ENCODE peak calls at places on chromosomes 7 and 10, in eight cellular contexts. One of them, this sample, is unnamed.

GRCh38 chr10:132446661-132447445 is 49.9 kb downstream of the PWWP2B start:
- DNase-seq in NCI-H187: no peak
- DNase-seq in fibroblast of lung: peak
- DNase-seq in RPMI7951: peak
- DNase-seq in CD4-positive, alpha-beta T cell: peak
- DNase-seq in left ventricle myocardium inferior: no peak
- DNase-seq in stimulated activated CD4-positive, alpha-beta T cell treated with anti-CD3 and anti-CD28 coated beads, Interleukin-2, amount 100 ng/mL, for 48 hours: peak
- DNase-seq in activated gamma-delta T cell treated with anti-CD3 and anti-CD28 coated beads, Interleukin-2, amount 50 U/mL, for 16 hours: peak
- DNase-seq in this sample: peak

GRCh38 chr7:23476286-23477169 is 6.2 kb upstream of the IGF2BP3 start:
- DNase-seq in left ventricle myocardium inferior: no peak
- DNase-seq in NCI-H187: no peak
- DNase-seq in RPMI7951: no peak
- DNase-seq in stimulated activated CD4-positive, alpha-beta T cell treated with anti-CD3 and anti-CD28 coated beads, Interleukin-2, amount 100 ng/mL, for 48 hours: no peak
- DNase-seq in CD4-positive, alpha-beta T cell: no peak
- DNase-seq in fibroblast of lung: no peak
- DNase-seq in activated gamma-delta T cell treated with anti-CD3 and anti-CD28 coated beads, Interleukin-2, amount 50 U/mL, for 16 hours: no peak
- DNase-seq in this sample: no peak

GRCh38 chr7:5283421-5284303 is 919 bp downstream of the SLC29A4 start:
- DNase-seq in CD4-positive, alpha-beta T cell: no peak
- DNase-seq in NCI-H187: no peak
- DNase-seq in left ventricle myocardium inferior: no peak
- DNase-seq in RPMI7951: peak
- DNase-seq in stimulated activated CD4-positive, alpha-beta T cell treated with anti-CD3 and anti-CD28 coated beads, Interleukin-2, amount 100 ng/mL, for 48 hours: no peak
- DNase-seq in activated gamma-delta T cell treated with anti-CD3 and anti-CD28 coated beads, Interleukin-2, amount 50 U/mL, for 16 hours: no peak
- DNase-seq in fibroblast of lung: no peak
- DNase-seq in this sample: no peak

GRCh38 chr10:91575044-91575610 is 57.7 kb downstream of the PPP1R3C start:
- DNase-seq in fibroblast of lung: peak
- DNase-seq in NCI-H187: no peak
- DNase-seq in CD4-positive, alpha-beta T cell: no peak
- DNase-seq in stimulated activated CD4-positive, alpha-beta T cell treated with anti-CD3 and anti-CD28 coated beads, Interleukin-2, amount 100 ng/mL, for 48 hours: no peak
- DNase-seq in left ventricle myocardium inferior: no peak
- DNase-seq in RPMI7951: peak
- DNase-seq in activated gamma-delta T cell treated with anti-CD3 and anti-CD28 coated beads, Interleukin-2, amount 50 U/mL, for 16 hours: no peak
- DNase-seq in this sample: no peak

GRCh38 chr7:106064329-106064728 is 47.8 kb downstream of the SYPL1 start:
- DNase-seq in left ventricle myocardium inferior: no peak
- DNase-seq in RPMI7951: no peak
- DNase-seq in fibroblast of lung: no peak
- DNase-seq in NCI-H187: peak
- DNase-seq in CD4-positive, alpha-beta T cell: no peak
- DNase-seq in stimulated activated CD4-positive, alpha-beta T cell treated with anti-CD3 and anti-CD28 coated beads, Interleukin-2, amount 100 ng/mL, for 48 hours: no peak
- DNase-seq in activated gamma-delta T cell treated with anti-CD3 and anti-CD28 coated beads, Interleukin-2, amount 50 U/mL, for 16 hours: no peak
- DNase-seq in this sample: no peak

GRCh38 chr7:51289608-51290370 is 26.8 kb downstream of the COBL start:
- DNase-seq in activated gamma-delta T cell treated with anti-CD3 and anti-CD28 coated beads, Interleukin-2, amount 50 U/mL, for 16 hours: no peak
- DNase-seq in CD4-positive, alpha-beta T cell: no peak
- DNase-seq in NCI-H187: peak
- DNase-seq in left ventricle myocardium inferior: no peak
- DNase-seq in fibroblast of lung: no peak
- DNase-seq in stimulated activated CD4-positive, alpha-beta T cell treated with anti-CD3 and anti-CD28 coated beads, Interleukin-2, amount 100 ng/mL, for 48 hours: no peak
- DNase-seq in RPMI7951: no peak
- DNase-seq in this sample: no peak

GRCh38 chr7:78164459-78164858 is 365.9 kb downstream of the PHTF2 start:
- DNase-seq in stimulated activated CD4-positive, alpha-beta T cell treated with anti-CD3 and anti-CD28 coated beads, Interleukin-2, amount 100 ng/mL, for 48 hours: no peak
- DNase-seq in left ventricle myocardium inferior: no peak
- DNase-seq in activated gamma-delta T cell treated with anti-CD3 and anti-CD28 coated beads, Interleukin-2, amount 50 U/mL, for 16 hours: no peak
- DNase-seq in RPMI7951: no peak
- DNase-seq in CD4-positive, alpha-beta T cell: no peak
- DNase-seq in fibroblast of lung: no peak
- DNase-seq in NCI-H187: no peak
- DNase-seq in this sample: no peak

GRCh38 chr7:32871624-32872371 is 19.8 kb downstream of the KBTBD2 start:
- DNase-seq in stimulated activated CD4-positive, alpha-beta T cell treated with anti-CD3 and anti-CD28 coated beads, Interleukin-2, amount 100 ng/mL, for 48 hours: no peak
- DNase-seq in CD4-positive, alpha-beta T cell: no peak
- DNase-seq in activated gamma-delta T cell treated with anti-CD3 and anti-CD28 coated beads, Interleukin-2, amount 50 U/mL, for 16 hours: no peak
- DNase-seq in left ventricle myocardium inferior: peak
- DNase-seq in RPMI7951: no peak
- DNase-seq in NCI-H187: no peak
- DNase-seq in fibroblast of lung: no peak
- DNase-seq in this sample: no peak

GRCh38 chr7:25994433-25994988 is 157.5 kb upstream of the NFE2L3 start:
- DNase-seq in RPMI7951: no peak
- DNase-seq in left ventricle myocardium inferior: no peak
- DNase-seq in CD4-positive, alpha-beta T cell: no peak
- DNase-seq in NCI-H187: no peak
- DNase-seq in fibroblast of lung: no peak
- DNase-seq in activated gamma-delta T cell treated with anti-CD3 and anti-CD28 coated beads, Interleukin-2, amount 50 U/mL, for 16 hours: no peak
- DNase-seq in stimulated activated CD4-positive, alpha-beta T cell treated with anti-CD3 and anti-CD28 coated beads, Interleukin-2, amount 100 ng/mL, for 48 hours: no peak
- DNase-seq in this sample: no peak

This sample was measured in NCI-H2107.